ENCODE peak calls at places on chromosomes 13 and 19, in eight cellular contexts. One of them, this sample, is unnamed.
A peak's percentile ranks its signal among the peaks of the same experiment; 100 is the strongest.

GRCh38 chr13:48615017-48615416 is 38.7 kb upstream of the CYSLTR2 start:
- DNase-seq in mammary epithelial cell: no peak
- DNase-seq in CD8-positive, alpha-beta memory T cell: no peak
- DNase-seq in CD8-positive, alpha-beta T cell: no peak
- DNase-seq in heart right ventricle: no peak
- DNase-seq in upper lobe of right lung: no peak
- DNase-seq in left ventricle myocardium inferior: no peak
- DNase-seq in SK-N-SH: no peak
- DNase-seq in this sample: no peak

GRCh38 chr19:18541258-18541991 is 1.9 kb downstream of the FKBP8 start:
- DNase-seq in mammary epithelial cell: no peak
- DNase-seq in upper lobe of right lung: no peak
- DNase-seq in left ventricle myocardium inferior: no peak
- DNase-seq in heart right ventricle: no peak
- DNase-seq in CD8-positive, alpha-beta T cell: no peak
- DNase-seq in SK-N-SH: no peak
- DNase-seq in CD8-positive, alpha-beta memory T cell: no peak
- DNase-seq in this sample: no peak

GRCh38 chr19:20858861-20859260 is 64.2 kb upstream of the ZNF85 start:
- DNase-seq in heart right ventricle: no peak
- DNase-seq in upper lobe of right lung: no peak
- DNase-seq in left ventricle myocardium inferior: no peak
- DNase-seq in CD8-positive, alpha-beta T cell: no peak
- DNase-seq in CD8-positive, alpha-beta memory T cell: no peak
- DNase-seq in SK-N-SH: no peak
- DNase-seq in mammary epithelial cell: no peak
- DNase-seq in this sample: no peak

GRCh38 chr13:53131361-53131760 is 102.7 kb downstream of the OLFM4 start:
- DNase-seq in SK-N-SH: no peak
- DNase-seq in upper lobe of right lung: no peak
- DNase-seq in mammary epithelial cell: no peak
- DNase-seq in CD8-positive, alpha-beta memory T cell: no peak
- DNase-seq in left ventricle myocardium inferior: no peak
- DNase-seq in CD8-positive, alpha-beta T cell: no peak
- DNase-seq in heart right ventricle: no peak
- DNase-seq in this sample: no peak

GRCh38 chr19:47028372-47028672 is 8.7 kb downstream of the NPAS1 start:
- DNase-seq in upper lobe of right lung: no peak
- DNase-seq in CD8-positive, alpha-beta memory T cell: no peak
- DNase-seq in mammary epithelial cell: no peak
- DNase-seq in left ventricle myocardium inferior: no peak
- DNase-seq in SK-N-SH: peak; percentile 78
- DNase-seq in heart right ventricle: no peak
- DNase-seq in CD8-positive, alpha-beta T cell: no peak
- DNase-seq in this sample: no peak

GRCh38 chr13:40682449-40683240 is 16.2 kb upstream of the FOXO1 start:
- DNase-seq in CD8-positive, alpha-beta memory T cell: no peak
- DNase-seq in left ventricle myocardium inferior: no peak
- DNase-seq in heart right ventricle: no peak
- DNase-seq in SK-N-SH: no peak
- DNase-seq in CD8-positive, alpha-beta T cell: no peak
- DNase-seq in upper lobe of right lung: no peak
- DNase-seq in mammary epithelial cell: no peak
- DNase-seq in this sample: peak; percentile 84

GRCh38 chr19:46017874-46018675 is 4.8 kb downstream of the PGLYRP1 start:
- DNase-seq in left ventricle myocardium inferior: no peak
- DNase-seq in CD8-positive, alpha-beta memory T cell: no peak
- DNase-seq in SK-N-SH: no peak
- DNase-seq in CD8-positive, alpha-beta T cell: no peak
- DNase-seq in heart right ventricle: no peak
- DNase-seq in mammary epithelial cell: no peak
- DNase-seq in upper lobe of right lung: no peak
- DNase-seq in this sample: no peak

GRCh38 chr13:40798380-40798779 is 9.0 kb downstream of the SLC25A15 start:
- DNase-seq in left ventricle myocardium inferior: no peak
- DNase-seq in SK-N-SH: no peak
- DNase-seq in CD8-positive, alpha-beta memory T cell: no peak
- DNase-seq in heart right ventricle: no peak
- DNase-seq in mammary epithelial cell: no peak
- DNase-seq in CD8-positive, alpha-beta T cell: peak; percentile 32
- DNase-seq in upper lobe of right lung: no peak
- DNase-seq in this sample: no peak

GRCh38 chr19:54462713-54463530 is 656 bp downstream of the LENG9 start:
- DNase-seq in left ventricle myocardium inferior: peak; percentile 82
- DNase-seq in heart right ventricle: peak; percentile 65
- DNase-seq in CD8-positive, alpha-beta memory T cell: peak; percentile 62
- DNase-seq in SK-N-SH: peak; percentile 57
- DNase-seq in upper lobe of right lung: peak; percentile 89
- DNase-seq in mammary epithelial cell: peak; percentile 64
- DNase-seq in CD8-positive, alpha-beta T cell: peak; percentile 76
- DNase-seq in this sample: no peak

GRCh38 chr13:71866173-71867091 is 572 bp downstream of the DACH1 start:
- DNase-seq in CD8-positive, alpha-beta T cell: peak; percentile 26
- DNase-seq in left ventricle myocardium inferior: peak; percentile 31
- DNase-seq in SK-N-SH: peak; percentile 70
- DNase-seq in CD8-positive, alpha-beta memory T cell: no peak
- DNase-seq in upper lobe of right lung: peak; percentile 71
- DNase-seq in heart right ventricle: peak; percentile 8
- DNase-seq in mammary epithelial cell: peak; percentile 1
- DNase-seq in this sample: peak; percentile 52

GRCh38 chr13:82878536-82878935 is 1003.7 kb downstream of the SLITRK1 start:
- DNase-seq in mammary epithelial cell: peak; percentile 48
- DNase-seq in left ventricle myocardium inferior: no peak
- DNase-seq in CD8-positive, alpha-beta memory T cell: no peak
- DNase-seq in CD8-positive, alpha-beta T cell: no peak
- DNase-seq in upper lobe of right lung: no peak
- DNase-seq in heart right ventricle: no peak
- DNase-seq in SK-N-SH: no peak
- DNase-seq in this sample: peak; percentile 14

GRCh38 chr13:44197791-44198770 is 175.5 kb upstream of the SERP2 start:
- DNase-seq in CD8-positive, alpha-beta memory T cell: no peak
- DNase-seq in upper lobe of right lung: no peak
- DNase-seq in CD8-positive, alpha-beta T cell: no peak
- DNase-seq in mammary epithelial cell: peak; percentile 49
- DNase-seq in SK-N-SH: no peak
- DNase-seq in left ventricle myocardium inferior: no peak
- DNase-seq in heart right ventricle: no peak
- DNase-seq in this sample: no peak

GRCh38 chr19:44754743-44755066 is 6.2 kb downstream of the BCL3 start:
- DNase-seq in SK-N-SH: no peak
- DNase-seq in heart right ventricle: no peak
- DNase-seq in CD8-positive, alpha-beta T cell: no peak
- DNase-seq in CD8-positive, alpha-beta memory T cell: no peak
- DNase-seq in upper lobe of right lung: no peak
- DNase-seq in left ventricle myocardium inferior: no peak
- DNase-seq in mammary epithelial cell: no peak
- DNase-seq in this sample: no peak

GRCh38 chr19:4144666-4145261 is 8.7 kb upstream of the CREB3L3 start:
- DNase-seq in upper lobe of right lung: no peak
- DNase-seq in heart right ventricle: no peak
- DNase-seq in CD8-positive, alpha-beta memory T cell: no peak
- DNase-seq in left ventricle myocardium inferior: no peak
- DNase-seq in CD8-positive, alpha-beta T cell: no peak
- DNase-seq in SK-N-SH: peak; percentile 12
- DNase-seq in mammary epithelial cell: no peak
- DNase-seq in this sample: no peak

GRCh38 chr19:46618670-46619231 is 6.1 kb downstream of the PTGIR start:
- DNase-seq in left ventricle myocardium inferior: no peak
- DNase-seq in heart right ventricle: no peak
- DNase-seq in upper lobe of right lung: no peak
- DNase-seq in CD8-positive, alpha-beta memory T cell: no peak
- DNase-seq in mammary epithelial cell: no peak
- DNase-seq in CD8-positive, alpha-beta T cell: no peak
- DNase-seq in SK-N-SH: peak; percentile 2
- DNase-seq in this sample: peak; percentile 60

GRCh38 chr19:40415799-40416198 is 2.6 kb upstream of the PRX start:
- DNase-seq in upper lobe of right lung: no peak
- DNase-seq in CD8-positive, alpha-beta memory T cell: no peak
- DNase-seq in mammary epithelial cell: no peak
- DNase-seq in left ventricle myocardium inferior: no peak
- DNase-seq in CD8-positive, alpha-beta T cell: no peak
- DNase-seq in SK-N-SH: no peak
- DNase-seq in heart right ventricle: no peak
- DNase-seq in this sample: no peak
- H3K4me1 ChIP-seq in upper lobe of right lung: peaks cover 45% of the 10 kb centered on the region
- H3K4me1 ChIP-seq in CD8-positive, alpha-beta memory T cell: no peaks in the 10 kb centered on the region
- H3K4me1 ChIP-seq in mammary epithelial cell: peaks cover 31% of the 10 kb centered on the region
- H3K4me1 ChIP-seq in left ventricle myocardium inferior: peaks cover 79% of the 10 kb centered on the region
- H3K4me1 ChIP-seq in CD8-positive, alpha-beta T cell: peaks cover 8% of the 10 kb centered on the region
- H3K4me1 ChIP-seq in SK-N-SH: no peaks in the 10 kb centered on the region
- H3K4me1 ChIP-seq in heart right ventricle: peaks cover 54% of the 10 kb centered on the region
- H3K4me1 ChIP-seq in this sample: no peaks in the 10 kb centered on the region

DNA sequence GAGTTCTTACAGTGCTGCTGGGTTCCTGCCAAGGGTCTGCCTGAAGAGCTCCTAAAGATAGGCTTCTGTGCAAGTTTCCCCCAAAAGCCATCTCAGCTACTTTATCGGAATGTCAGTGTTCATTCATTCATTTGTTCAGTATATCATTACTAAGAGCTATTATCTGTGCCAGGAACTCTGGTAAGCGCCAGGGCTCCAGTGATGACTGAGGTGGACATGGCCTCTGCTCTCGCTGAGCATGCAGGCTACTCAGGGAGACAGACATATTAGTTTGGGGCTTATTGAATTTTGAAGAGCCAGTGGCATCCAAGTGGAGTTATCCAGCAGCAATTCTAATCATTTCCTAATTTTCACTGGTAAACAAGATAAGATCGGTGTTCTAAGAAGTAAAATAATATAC is 65.8 kb downstream of the DGKH start:
- DNase-seq in SK-N-SH: peak; percentile 10
- DNase-seq in CD8-positive, alpha-beta memory T cell: no peak
- DNase-seq in mammary epithelial cell: no peak
- DNase-seq in upper lobe of right lung: no peak
- DNase-seq in CD8-positive, alpha-beta T cell: no peak
- DNase-seq in heart right ventricle: no peak
- DNase-seq in left ventricle myocardium inferior: no peak
- DNase-seq in this sample: no peak
- H3K4me3 ChIP-seq in SK-N-SH: no peak overlapping the region
- H3K4me3 ChIP-seq in CD8-positive, alpha-beta memory T cell: no peak overlapping the region
- H3K4me3 ChIP-seq in mammary epithelial cell: no peak overlapping the region
- H3K4me3 ChIP-seq in upper lobe of right lung: no peak overlapping the region
- H3K4me3 ChIP-seq in CD8-positive, alpha-beta T cell: no peak overlapping the region
- H3K4me3 ChIP-seq in heart right ventricle: no peak overlapping the region
- H3K4me3 ChIP-seq in left ventricle myocardium inferior: no peak overlapping the region
- H3K4me3 ChIP-seq in this sample: no peak overlapping the region

DNA sequence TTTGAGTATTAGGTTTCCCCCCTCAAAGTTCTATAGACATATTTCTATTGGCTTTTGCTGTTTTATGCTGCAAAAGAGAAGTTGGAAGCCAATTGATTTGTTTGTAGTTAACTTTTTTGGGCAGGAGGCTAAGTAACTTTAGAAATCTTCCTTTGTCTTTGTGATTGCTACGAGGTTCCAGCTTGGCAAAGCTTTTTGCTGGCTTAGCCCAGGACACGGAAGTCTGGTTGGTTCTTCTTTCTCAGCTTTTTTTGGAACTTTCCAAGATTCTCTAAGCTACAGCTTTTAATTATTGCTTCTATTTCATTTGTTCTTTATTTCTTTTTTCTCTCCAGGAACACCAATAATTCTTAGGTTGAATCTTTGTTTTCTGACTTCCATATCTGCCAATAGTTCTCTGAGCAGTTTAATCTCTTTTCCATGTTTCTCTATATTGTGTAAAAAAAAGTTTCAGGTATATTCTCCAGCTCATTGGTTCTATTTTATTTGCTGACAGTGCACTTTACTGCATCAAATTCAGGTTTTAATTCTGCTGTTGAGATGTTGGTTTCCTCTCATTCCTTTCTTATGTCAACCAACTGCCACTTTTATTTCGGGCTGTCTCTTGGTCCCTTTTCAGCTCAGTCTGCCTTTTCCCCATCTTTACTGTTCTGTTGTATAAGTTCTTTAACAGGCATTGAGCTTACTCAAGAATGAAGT is 27.8 kb downstream of the MBNL2 start:
- DNase-seq in SK-N-SH: no peak
- DNase-seq in upper lobe of right lung: no peak
- DNase-seq in CD8-positive, alpha-beta T cell: no peak
- DNase-seq in mammary epithelial cell: no peak
- DNase-seq in CD8-positive, alpha-beta memory T cell: no peak
- DNase-seq in left ventricle myocardium inferior: no peak
- DNase-seq in heart right ventricle: no peak
- DNase-seq in this sample: no peak
- H3K4me1 ChIP-seq in SK-N-SH: peaks cover 9% of the 10 kb centered on the region
- H3K4me1 ChIP-seq in upper lobe of right lung: peaks cover 55% of the 10 kb centered on the region
- H3K4me1 ChIP-seq in CD8-positive, alpha-beta T cell: no peaks in the 10 kb centered on the region
- H3K4me1 ChIP-seq in mammary epithelial cell: peaks cover 39% of the 10 kb centered on the region
- H3K4me1 ChIP-seq in CD8-positive, alpha-beta memory T cell: peaks cover 15% of the 10 kb centered on the region
- H3K4me1 ChIP-seq in left ventricle myocardium inferior: peaks cover 88% of the 10 kb centered on the region
- H3K4me1 ChIP-seq in heart right ventricle: peaks cover 85% of the 10 kb centered on the region
- H3K4me1 ChIP-seq in this sample: peaks cover 28% of the 10 kb centered on the region

DNA sequence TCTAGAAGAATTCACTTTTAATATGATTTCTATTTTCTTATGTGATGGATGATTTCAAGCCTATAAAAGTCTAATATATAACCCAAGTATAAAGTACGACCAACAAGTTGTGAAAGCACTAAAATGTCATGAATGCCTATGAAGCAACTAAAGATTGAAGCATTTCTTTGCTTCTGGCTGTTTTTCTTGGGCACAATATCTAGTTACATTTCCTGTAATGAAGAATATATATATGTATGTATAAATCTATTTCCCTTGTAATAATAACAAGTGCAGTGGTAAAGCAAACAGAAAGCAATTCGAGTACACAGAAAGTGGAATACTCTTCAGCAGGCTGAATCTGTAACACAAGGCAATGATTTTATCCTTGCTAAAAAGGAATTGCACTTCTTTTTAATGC is 5.4 kb downstream of the PCDH20 start:
- DNase-seq in upper lobe of right lung: no peak
- DNase-seq in heart right ventricle: no peak
- DNase-seq in SK-N-SH: no peak
- DNase-seq in mammary epithelial cell: no peak
- DNase-seq in left ventricle myocardium inferior: no peak
- DNase-seq in CD8-positive, alpha-beta memory T cell: no peak
- DNase-seq in CD8-positive, alpha-beta T cell: no peak
- DNase-seq in this sample: no peak
- H3K4me3 ChIP-seq in upper lobe of right lung: no peak overlapping the region
- H3K4me3 ChIP-seq in heart right ventricle: no peak overlapping the region
- H3K4me3 ChIP-seq in SK-N-SH: no peak overlapping the region
- H3K4me3 ChIP-seq in mammary epithelial cell: no peak overlapping the region
- H3K4me3 ChIP-seq in left ventricle myocardium inferior: no peak overlapping the region
- H3K4me3 ChIP-seq in CD8-positive, alpha-beta memory T cell: no peak overlapping the region
- H3K4me3 ChIP-seq in CD8-positive, alpha-beta T cell: no peak overlapping the region
- H3K4me3 ChIP-seq in this sample: no peak overlapping the region

GRCh38 chr19:50332264-50333038 is 3.3 kb upstream of the KCNC3 start:
- DNase-seq in CD8-positive, alpha-beta memory T cell: no peak
- DNase-seq in heart right ventricle: peak; percentile 43
- DNase-seq in SK-N-SH: no peak
- DNase-seq in CD8-positive, alpha-beta T cell: no peak
- DNase-seq in mammary epithelial cell: no peak
- DNase-seq in upper lobe of right lung: peak; percentile 68
- DNase-seq in left ventricle myocardium inferior: no peak
- DNase-seq in this sample: no peak
- H3K4me1 ChIP-seq in CD8-positive, alpha-beta memory T cell: peaks cover 48% of the 10 kb centered on the region
- H3K4me1 ChIP-seq in heart right ventricle: peaks cover 31% of the 10 kb centered on the region
- H3K4me1 ChIP-seq in SK-N-SH: peaks cover 38% of the 10 kb centered on the region
- H3K4me1 ChIP-seq in CD8-positive, alpha-beta T cell: peaks cover 48% of the 10 kb centered on the region
- H3K4me1 ChIP-seq in mammary epithelial cell: peaks cover 9% of the 10 kb centered on the region
- H3K4me1 ChIP-seq in upper lobe of right lung: peaks cover 16% of the 10 kb centered on the region
- H3K4me1 ChIP-seq in left ventricle myocardium inferior: peaks cover 46% of the 10 kb centered on the region
- H3K4me1 ChIP-seq in this sample: peaks cover 11% of the 10 kb centered on the region

GRCh38 chr13:57630661-57631606 is 610 bp upstream of the PCDH17 start:
- DNase-seq in mammary epithelial cell: peak; percentile 23
- DNase-seq in left ventricle myocardium inferior: no peak
- DNase-seq in CD8-positive, alpha-beta memory T cell: no peak
- DNase-seq in CD8-positive, alpha-beta T cell: no peak
- DNase-seq in upper lobe of right lung: peak; percentile 41
- DNase-seq in heart right ventricle: peak; percentile 24
- DNase-seq in SK-N-SH: peak; percentile 51
- DNase-seq in this sample: peak; percentile 47
- H3K4me3 ChIP-seq in mammary epithelial cell: peak overlapping the region; percentile 23
- H3K4me3 ChIP-seq in left ventricle myocardium inferior: peak overlapping the region; percentile 74
- H3K4me3 ChIP-seq in CD8-positive, alpha-beta memory T cell: peak overlapping the region; percentile 37
- H3K4me3 ChIP-seq in CD8-positive, alpha-beta T cell: peak overlapping the region; percentile 52
- H3K4me3 ChIP-seq in upper lobe of right lung: peak overlapping the region; percentile 59
- H3K4me3 ChIP-seq in heart right ventricle: peak overlapping the region; percentile 62
- H3K4me3 ChIP-seq in SK-N-SH: peak overlapping the region; percentile 51
- H3K4me3 ChIP-seq in this sample: peak overlapping the region; percentile 48

GRCh38 chr13:79384022-79384610 is 21.9 kb downstream of the RBM26 start:
- DNase-seq in SK-N-SH: no peak
- DNase-seq in CD8-positive, alpha-beta memory T cell: no peak
- DNase-seq in heart right ventricle: no peak
- DNase-seq in upper lobe of right lung: no peak
- DNase-seq in CD8-positive, alpha-beta T cell: no peak
- DNase-seq in mammary epithelial cell: no peak
- DNase-seq in left ventricle myocardium inferior: no peak
- DNase-seq in this sample: no peak
- H3K4me1 ChIP-seq in SK-N-SH: no peaks in the 10 kb centered on the region
- H3K4me1 ChIP-seq in CD8-positive, alpha-beta memory T cell: peaks cover 45% of the 10 kb centered on the region
- H3K4me1 ChIP-seq in heart right ventricle: peaks cover 52% of the 10 kb centered on the region
- H3K4me1 ChIP-seq in upper lobe of right lung: peaks cover 19% of the 10 kb centered on the region
- H3K4me1 ChIP-seq in CD8-positive, alpha-beta T cell: peaks cover 42% of the 10 kb centered on the region
- H3K4me1 ChIP-seq in mammary epithelial cell: peaks cover 23% of the 10 kb centered on the region
- H3K4me1 ChIP-seq in left ventricle myocardium inferior: peaks cover 70% of the 10 kb centered on the region
- H3K4me1 ChIP-seq in this sample: peaks cover 2% of the 10 kb centered on the region